ENCODE peak calls at places on chromosomes 1 and 21, in four cellular contexts. H, W, L and E are unnamed samples.

GRCh38 chr1:38608202-38608864 is 251.2 kb downstream of the RRAGC start:
- DNase-seq in H (no peak), W (no peak), L (no peak), E (no peak)

GRCh38 chr1:150553392-150554085 is 4.3 kb downstream of the ADAMTSL4 start:
- DNase-seq in H (no peak), W (no peak), L (no peak), E (no peak)

GRCh38 chr1:170162385-170163226 is 16.8 kb downstream of the NTMT2 start:
- DNase-seq in H (no peak), W (no peak), L (peak; percentile 48), E (peak; percentile 47)

GRCh38 chr1:246482780-246483179 is 24.3 kb downstream of the SMYD3 start:
- DNase-seq in H (no peak), W (no peak), L (no peak), E (no peak)

GRCh38 chr21:42845296-42845965 is 33.9 kb downstream of the WDR4 start:
- DNase-seq in H (no peak), W (peak; percentile 45), L (peak; percentile 22), E (no peak)

GRCh38 chr1:181104790-181105133 is 16.3 kb downstream of the IER5 start:
- DNase-seq in H (peak; percentile 24), W (no peak), L (no peak), E (peak; percentile 60)

GRCh38 chr1:3669421-3669821 is 17.1 kb downstream of the TP73 start:
- DNase-seq in H (no peak), W (no peak), L (no peak), E (peak; percentile 9)

GRCh38 chr1:61757945-61758344 is 15.7 kb downstream of the PATJ start:
- DNase-seq in H (no peak), W (no peak), L (no peak), E (no peak)

GRCh38 chr1:32184639-32185038 is 5.2 kb downstream of the TXLNA start:
- DNase-seq in H (no peak), W (no peak), L (no peak), E (no peak)

GRCh38 chr1:111204211-111204883 is 3.9 kb upstream of the DENND2D start:
- DNase-seq in H (peak; percentile 68), W (no peak), L (no peak), E (peak; percentile 40)
- H3K27me3 ChIP-seq in H (no peaks in the 10 kb centered on the region), W (no peaks in the 10 kb centered on the region), L (peaks cover 38% of the 10 kb centered on the region), E (peaks cover 17% of the 10 kb centered on the region)

DNA sequence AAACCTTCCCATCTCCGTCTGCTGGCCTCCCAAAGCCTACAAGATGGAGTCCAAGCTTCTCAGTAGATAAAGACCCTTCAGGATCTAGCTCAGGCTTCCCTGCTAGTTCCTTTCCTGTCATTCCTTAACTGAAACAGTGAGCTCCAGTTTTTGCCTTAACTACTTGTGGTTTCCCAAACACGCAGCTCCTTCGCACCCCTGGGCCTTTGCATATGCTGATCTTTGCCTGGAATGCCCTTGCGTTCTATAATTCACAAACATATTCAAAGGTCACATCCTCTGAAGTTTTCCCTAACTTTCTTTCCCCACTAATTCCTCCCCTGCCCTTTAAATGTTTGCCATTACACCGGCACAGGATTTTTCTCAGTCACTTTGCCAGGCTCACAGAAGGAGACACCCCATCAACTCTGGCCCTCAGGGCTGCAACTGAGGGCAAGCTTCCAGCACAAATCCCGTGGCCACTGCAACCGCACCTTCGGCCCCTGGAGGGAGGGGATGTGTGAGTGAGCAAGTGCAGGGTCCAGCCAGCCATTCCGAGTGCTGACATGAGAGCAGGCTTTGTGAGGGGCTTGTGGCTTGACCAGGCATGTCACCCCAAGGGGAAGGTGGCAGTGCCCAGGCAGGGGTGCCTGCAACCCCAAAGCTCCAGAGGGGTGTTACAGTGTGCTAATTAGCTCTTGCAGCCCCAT is 41.3 kb downstream of the RAB3B start:
- DNase-seq in H (no peak), W (no peak), L (no peak), E (no peak)
- H3K27ac ChIP-seq in H (no peak overlapping the region), W (no peak overlapping the region), L (no peak overlapping the region), E (no peak overlapping the region)

DNA sequence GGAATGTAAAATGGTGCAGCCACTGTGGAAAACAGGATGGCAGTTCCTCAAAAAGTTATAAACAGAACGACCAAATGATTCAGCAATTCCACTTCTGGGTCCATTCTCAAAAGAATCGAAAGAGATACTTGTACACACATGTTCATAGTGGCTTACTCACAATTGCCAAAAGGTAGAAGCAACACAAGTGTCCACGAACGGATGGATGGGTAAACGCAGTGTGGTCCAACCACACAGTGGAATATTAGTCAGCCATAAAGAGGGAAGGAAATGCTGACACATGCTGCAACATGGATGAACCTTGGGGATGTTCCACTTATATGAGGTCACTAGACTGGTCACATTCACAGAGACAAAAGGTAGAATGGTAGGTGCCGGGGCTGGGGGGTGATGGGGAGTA is 5.3 kb downstream of the KRTAP10-1 start:
- DNase-seq in H (no peak), W (no peak), L (no peak), E (no peak)
- H3K27me3 ChIP-seq in H (no peaks in the 10 kb centered on the region), W (no peaks in the 10 kb centered on the region), L (peaks cover 37% of the 10 kb centered on the region), E (peaks cover 5% of the 10 kb centered on the region)

DNA sequence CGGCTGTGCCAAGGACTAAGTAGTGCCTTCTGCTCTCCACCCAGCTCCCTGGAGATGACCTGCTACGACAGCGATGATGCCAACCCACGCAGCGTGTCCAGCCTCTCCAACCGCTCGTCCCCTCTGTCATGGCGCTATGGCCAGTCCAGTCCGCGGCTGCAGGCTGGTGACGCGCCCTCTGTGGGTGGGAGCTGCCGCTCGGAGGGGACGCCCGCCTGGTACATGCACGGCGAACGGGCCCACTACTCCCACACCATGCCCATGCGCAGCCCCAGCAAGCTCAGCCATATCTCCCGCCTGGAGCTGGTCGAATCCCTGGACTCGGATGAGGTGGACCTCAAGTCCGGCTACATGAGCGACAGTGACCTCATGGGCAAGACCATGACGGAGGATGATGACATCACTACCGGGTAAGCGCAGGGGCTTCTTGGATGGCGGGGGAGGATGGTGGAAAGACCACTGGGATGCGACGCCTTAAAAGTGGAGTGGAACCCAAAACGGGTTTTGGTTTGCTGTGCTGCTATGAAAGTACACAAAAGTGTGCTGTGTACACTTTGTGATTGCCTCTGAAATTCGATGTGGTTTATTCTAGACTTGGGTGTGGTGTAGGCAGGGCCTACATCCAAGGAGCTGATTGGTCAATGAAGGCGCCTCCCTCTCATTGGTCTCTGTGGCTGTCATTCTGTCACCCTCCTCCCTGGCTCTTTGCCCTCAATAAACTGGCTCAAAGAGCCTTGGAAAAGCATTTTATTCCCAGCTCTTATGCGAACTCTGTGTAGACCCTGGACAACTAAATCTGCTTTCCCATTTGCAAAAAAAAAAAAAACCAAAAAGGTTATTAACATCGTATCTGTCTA is 110.4 kb upstream of the IPO9 start:
- DNase-seq in H (no peak), W (no peak), L (peak; percentile 16), E (no peak)
- H3K27ac ChIP-seq in H (no peak overlapping the region), W (peak overlapping the region; percentile 100), L (peak overlapping the region; percentile 87), E (peak overlapping the region; percentile 43)

DNA sequence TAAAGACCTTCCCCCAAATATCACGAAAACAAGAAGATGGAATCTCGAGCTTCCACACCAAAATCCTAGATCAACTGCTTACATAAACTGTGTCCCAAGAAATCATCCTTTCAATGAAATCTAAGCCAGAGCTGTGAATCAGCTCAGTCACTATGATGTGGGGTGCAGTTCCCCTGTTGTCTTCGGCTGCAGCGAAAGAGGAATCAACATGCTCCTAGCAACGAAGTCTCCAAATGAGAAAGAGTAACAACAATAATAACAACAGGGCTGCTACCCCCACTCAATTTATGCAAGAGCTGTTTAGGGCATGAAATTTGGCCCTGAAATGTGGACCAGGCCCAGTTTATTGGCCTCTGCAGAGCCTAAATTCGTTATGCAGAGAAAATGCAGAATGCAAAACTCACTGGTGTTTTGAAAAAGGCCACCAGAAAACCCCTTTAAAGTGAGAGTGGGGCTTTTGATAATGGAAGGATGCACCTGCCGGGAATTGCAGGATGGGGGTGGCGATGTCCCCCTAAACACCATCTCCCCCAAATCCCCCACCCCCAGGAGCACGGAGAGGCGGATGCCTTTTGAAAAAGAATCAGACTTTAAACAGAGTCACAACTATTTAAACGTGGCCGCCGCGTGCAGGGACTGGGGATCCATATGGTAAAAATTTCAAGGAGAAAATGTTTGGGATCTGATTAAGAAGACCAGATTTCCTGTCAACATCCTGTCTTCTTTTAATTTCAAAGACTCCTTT is 2.0 kb downstream of the RUNX3 start:
- DNase-seq in H (no peak), W (no peak), L (no peak), E (no peak)
- H3K27me3 ChIP-seq in H (no peaks in the 10 kb centered on the region), W (peaks cover 75% of the 10 kb centered on the region), L (peaks cover 77% of the 10 kb centered on the region), E (peaks cover 4% of the 10 kb centered on the region)

GRCh38 chr1:86774305-86775304 is 70.2 kb downstream of the SH3GLB1 start:
- DNase-seq in H (no peak), W (peak; percentile 58), L (peak; percentile 65), E (peak; percentile 88)
- H3K27ac ChIP-seq in H (no peak overlapping the region), W (no peak overlapping the region), L (peak overlapping the region; percentile 2), E (peak overlapping the region; percentile 96)

DNA sequence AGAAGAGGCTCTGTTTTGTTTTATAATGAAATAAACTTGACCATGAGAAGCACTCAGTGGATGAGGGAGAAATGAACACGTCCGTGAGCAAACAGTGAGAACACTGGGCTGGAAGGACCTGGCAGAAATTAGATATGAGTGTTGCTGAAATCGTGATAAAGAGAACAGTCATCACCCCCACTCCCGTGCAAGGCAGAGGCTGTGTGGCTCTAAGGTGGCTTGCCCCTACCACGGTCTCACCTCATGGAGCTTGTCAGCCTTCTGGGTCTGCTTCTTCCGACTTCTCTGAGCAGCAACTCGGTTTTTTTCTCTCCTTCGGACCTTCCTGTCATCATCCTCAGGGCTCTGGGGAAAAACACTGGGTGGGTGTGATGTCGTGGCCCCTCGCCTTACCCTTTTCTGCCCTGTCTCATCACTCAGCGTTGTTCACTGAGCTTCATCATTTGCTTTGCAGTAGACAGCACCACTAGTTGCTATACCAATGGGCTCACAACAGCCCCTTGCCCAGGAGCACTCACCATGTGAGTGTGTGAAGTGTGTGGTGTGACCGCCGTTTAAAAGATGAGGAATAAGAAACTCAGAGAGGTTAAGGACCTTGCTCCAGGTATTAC is 2.8 kb downstream of the BATF3 start:
- DNase-seq in H (no peak), W (no peak), L (no peak), E (no peak)
- H3K27me3 ChIP-seq in H (no peaks in the 10 kb centered on the region), W (no peaks in the 10 kb centered on the region), L (no peaks in the 10 kb centered on the region), E (no peaks in the 10 kb centered on the region)

GRCh38 chr1:212257157-212257556 is 28.1 kb upstream of the PPP2R5A start:
- DNase-seq in H (no peak), W (no peak), L (no peak), E (no peak)

GRCh38 chr1:212259693-212260480 is 25.3 kb upstream of the PPP2R5A start:
- DNase-seq in H (no peak), W (no peak), L (no peak), E (no peak)

GRCh38 chr1:212254853-212255363 is 30.3 kb upstream of the PPP2R5A start:
- DNase-seq in H (no peak), W (no peak), L (no peak), E (no peak)

GRCh38 chr1:212256404-212256803 is 28.8 kb upstream of the PPP2R5A start:
- DNase-seq in H (peak; percentile 5), W (no peak), L (no peak), E (no peak)

DNA sequence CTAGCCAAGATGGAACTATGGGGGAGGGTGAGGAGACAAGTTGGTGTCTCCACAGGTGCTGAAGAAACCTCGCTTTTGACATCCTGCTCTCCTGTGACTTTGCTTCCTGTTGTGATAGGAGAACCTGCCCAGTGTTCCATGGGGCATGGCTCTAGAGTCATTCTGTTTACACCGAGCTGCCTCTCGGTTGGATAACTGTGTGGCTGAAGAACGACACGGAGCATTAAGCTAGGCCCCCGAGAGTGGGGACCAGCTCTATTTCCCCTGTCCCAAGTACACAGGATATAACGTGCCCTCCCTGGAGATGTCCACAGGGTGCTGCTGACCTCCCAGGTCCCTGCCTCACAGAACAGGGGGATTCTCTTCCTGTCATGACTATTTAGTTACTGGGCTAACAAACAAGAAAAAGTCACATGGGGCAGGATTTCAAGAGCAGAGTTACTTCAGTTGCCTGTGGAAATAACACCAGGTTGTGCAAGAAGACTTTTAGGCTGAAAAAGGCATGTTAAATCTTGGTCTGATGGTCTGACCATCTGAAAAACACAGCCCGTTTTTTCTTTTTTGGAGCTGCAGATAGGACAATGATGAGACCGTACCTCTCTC is 29.4 kb upstream of the PPP2R5A start:
- DNase-seq in H (no peak), W (no peak), L (no peak), E (no peak)
- H3K27ac ChIP-seq in H (peak overlapping the region; percentile 58), W (no peak overlapping the region), L (no peak overlapping the region), E (no peak overlapping the region)